ENCODE peak calls at places on chromosome 10, in eight cellular contexts. D, R, S, U, H, O, K and N are unnamed samples.

GRCh38 chr10:1360011-1360580 is 303.9 kb downstream of the WDR37 start:
- DNase-seq in H (no peak), K (no peak), S (no peak), O (no peak), R (no peak), U (peak; percentile 77), D (no peak), N (peak; percentile 5)

GRCh38 chr10:29142516-29143314 is 146.2 kb upstream of the LYZL1 start:
- DNase-seq in R (no peak), O (no peak), D (no peak), S (no peak), H (no peak), U (no peak), K (no peak), N (peak; percentile 56)

GRCh38 chr10:59434463-59435326 is 72.3 kb upstream of the FAM13C start:
- DNase-seq in R (no peak), H (no peak), D (no peak), K (no peak), U (no peak), S (no peak), O (no peak), N (no peak)

GRCh38 chr10:113895018-113895417 is 40.6 kb downstream of the NHLRC2 start:
- DNase-seq in H (no peak), O (no peak), R (no peak), K (no peak), S (no peak), D (no peak), U (no peak), N (no peak)

GRCh38 chr10:21860718-21861117 is 142.8 kb downstream of the DNAJC1 start:
- DNase-seq in H (no peak), K (no peak), S (no peak), O (no peak), D (peak; percentile 9), R (no peak), U (no peak), N (no peak)

GRCh38 chr10:63614371-63614891 is 93.2 kb downstream of the REEP3 start:
- DNase-seq in D (no peak), R (no peak), S (no peak), K (no peak), U (no peak), H (no peak), O (no peak), N (peak; percentile 3)

GRCh38 chr10:131561897-131562296 is 250.4 kb upstream of the TCERG1L start:
- DNase-seq in S (no peak), K (no peak), O (no peak), R (no peak), D (no peak), H (no peak), U (no peak), N (no peak)

GRCh38 chr10:86536294-86536861 is 14.8 kb upstream of the WAPL start:
- DNase-seq in K (no peak), S (no peak), U (no peak), H (no peak), R (no peak), D (no peak), O (no peak), N (peak; percentile 36)

GRCh38 chr10:124267231-124267885 is 151.4 kb downstream of the OAT start:
- DNase-seq in D (no peak), H (no peak), U (no peak), O (no peak), K (no peak), S (no peak), R (no peak), N (no peak)

GRCh38 chr10:89516149-89516832 is 19.1 kb downstream of the SLC16A12 start:
- DNase-seq in K (peak; percentile 37), O (no peak), D (no peak), H (peak; percentile 90), R (peak; percentile 69), S (no peak), U (no peak), N (peak; percentile 48)

GRCh38 chr10:127919418-127920191 is 12.7 kb downstream of the PTPRE start:
- DNase-seq in D (peak; percentile 93), R (no peak), S (no peak), O (no peak), H (no peak), U (no peak), K (no peak), N (no peak)

GRCh38 chr10:91702586-91703088 is 69.8 kb upstream of the PPP1R3C start:
- DNase-seq in U (no peak), H (no peak), R (no peak), O (no peak), S (no peak), K (no peak), D (no peak), N (no peak)

GRCh38 chr10:230758-231157 is 95.5 kb downstream of the ZMYND11 start:
- DNase-seq in D (peak; percentile 37), H (no peak), K (no peak), R (no peak), U (no peak), S (peak; percentile 8), O (no peak), N (peak; percentile 31)

GRCh38 chr10:31646519-31646918 is 282.1 kb downstream of the ARHGAP12 start:
- DNase-seq in R (no peak), S (no peak), O (no peak), U (no peak), H (no peak), D (no peak), K (no peak), N (no peak)

GRCh38 chr10:128930422-128930821 is 536.6 kb upstream of the MGMT start:
- DNase-seq in S (no peak), K (no peak), U (no peak), O (no peak), R (no peak), D (no peak), H (no peak), N (no peak)

GRCh38 chr10:3791974-3792633 is 7.1 kb upstream of the KLF6 start:
- DNase-seq in U (no peak), K (no peak), H (no peak), D (no peak), O (no peak), S (no peak), R (no peak), N (no peak)

DNA sequence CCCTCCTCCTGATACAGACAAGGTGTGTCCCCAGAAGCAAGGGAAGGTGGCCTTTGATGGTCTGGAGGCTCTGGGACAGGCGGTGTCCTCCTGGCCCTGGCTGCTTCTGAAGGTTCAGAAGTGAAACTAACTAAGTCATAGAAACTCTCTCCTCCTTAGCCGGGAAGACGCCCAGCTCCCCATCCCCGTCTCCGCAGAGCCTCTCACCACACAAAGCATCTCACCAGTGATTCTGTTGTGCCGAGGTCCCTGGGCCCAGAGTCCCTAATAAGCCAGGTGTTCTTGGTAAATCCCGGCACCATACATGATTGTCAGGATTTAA is 9.4 kb downstream of the HKDC1 start:
- DNase-seq in O (no peak), D (no peak), H (no peak), S (no peak), R (no peak), U (no peak), K (no peak), N (peak; percentile 20)
- TF ChIP-seq POLR2A in O (no peak), D (no peak), H (no peak), S (no peak), R (no peak), U (no peak), K (no peak), N (no peak)

GRCh38 chr10:43395571-43396060 is 13.4 kb downstream of the HNRNPF start:
- DNase-seq in U (no peak), K (peak; percentile 37), H (no peak), O (no peak), D (no peak), R (peak; percentile 51), S (no peak), N (peak; percentile 78)

GRCh38 chr10:43394868-43395267 is 14.1 kb downstream of the HNRNPF start:
- DNase-seq in O (no peak), U (peak; percentile 61), H (no peak), S (no peak), R (no peak), K (no peak), D (no peak), N (no peak)

GRCh38 chr10:43396928-43397624 is 11.9 kb downstream of the HNRNPF start:
- DNase-seq in O (peak; percentile 89), S (peak; percentile 76), H (peak; percentile 94), D (peak; percentile 95), R (peak; percentile 83), K (peak; percentile 96), U (peak; percentile 96), N (peak; percentile 90)

GRCh38 chr10:43393606-43394360 is 15.2 kb downstream of the HNRNPF start:
- DNase-seq in S (no peak), K (peak; percentile 1), O (no peak), H (no peak), D (peak; percentile 54), R (no peak), U (peak; percentile 34), N (no peak)

DNA sequence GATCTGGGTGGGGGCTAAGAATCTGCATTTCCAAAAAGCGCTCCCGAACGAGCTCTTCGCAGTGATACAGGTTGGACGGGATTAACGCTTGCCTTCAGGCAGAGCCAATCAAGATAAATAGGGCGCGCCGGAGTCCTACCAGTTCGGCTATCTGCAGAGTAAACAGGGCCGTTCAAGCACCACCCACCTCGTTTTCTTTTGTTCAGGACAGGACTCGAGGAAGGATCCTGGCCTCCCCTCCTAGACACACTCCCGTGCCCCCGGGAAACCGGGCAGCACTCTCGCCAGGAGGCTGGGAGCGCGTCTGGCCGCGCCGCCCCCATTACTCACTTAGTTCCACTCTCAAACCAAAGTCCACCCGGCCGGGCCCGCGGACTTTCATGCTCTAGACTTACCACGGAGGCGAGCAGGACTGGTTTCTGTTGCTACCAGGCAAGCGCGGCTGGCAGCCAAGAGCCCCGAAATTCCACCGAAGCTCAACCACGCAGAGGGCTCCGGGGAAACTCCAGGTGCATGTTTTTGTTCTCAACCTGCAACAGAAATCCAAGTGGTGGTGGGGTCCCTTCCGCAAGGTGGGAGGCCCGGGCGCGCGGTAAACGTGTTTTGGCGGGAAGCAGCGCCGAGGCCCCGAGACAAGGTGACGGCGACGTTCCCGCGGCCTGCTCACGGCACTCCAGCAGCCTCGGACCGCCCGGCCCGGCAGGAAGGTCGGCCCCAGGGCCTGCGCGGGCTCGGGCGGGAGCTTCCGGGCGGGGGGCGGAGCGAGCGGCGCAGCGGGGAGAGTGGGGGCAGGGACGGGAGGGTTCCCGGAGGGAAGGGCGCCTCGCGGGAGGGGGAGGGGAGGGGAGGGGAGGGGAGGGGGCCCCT is 12.7 kb downstream of the HNRNPF start:
- DNase-seq in U (peak; percentile 87), D (peak; percentile 87), H (peak; percentile 81), R (peak; percentile 88), O (peak; percentile 86), S (no peak), K (peak; percentile 79), N (peak; percentile 88)
- TF ChIP-seq POLR2A in U (no peak), D (peak; percentile 29), H (no peak), R (no peak), O (peak; percentile 40), S (no peak), K (no peak), N (peak; percentile 52)

GRCh38 chr10:102669206-102670064 is 25.2 kb downstream of the TRIM8 start:
- DNase-seq in S (peak; percentile 35), R (peak; percentile 36), U (no peak), D (no peak), H (peak; percentile 94), O (no peak), K (peak; percentile 60), N (peak; percentile 31)
- TF ChIP-seq POLR2A in S (no peak), R (no peak), U (no peak), D (no peak), H (peak; percentile 80), O (no peak), K (no peak), N (no peak)

DNA sequence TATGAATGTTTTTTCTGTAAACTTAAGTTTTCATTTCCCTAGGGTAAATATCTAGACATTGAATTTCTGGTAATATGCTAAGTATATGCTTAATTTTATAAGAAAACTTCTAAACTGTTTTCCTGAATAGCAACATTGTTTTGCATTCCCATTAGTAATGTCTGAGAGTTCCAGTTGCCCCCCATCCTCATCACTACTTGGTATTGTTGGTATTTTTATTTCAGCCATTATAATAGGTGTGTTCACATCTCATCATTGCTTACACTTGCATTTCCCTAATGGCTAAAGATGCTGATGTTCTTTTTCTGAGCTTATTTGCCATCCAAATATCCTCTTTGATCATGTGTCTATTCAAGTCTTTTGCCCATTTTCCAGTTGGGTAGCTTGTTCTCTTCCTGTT is 269.6 kb downstream of the KCNMA1 start:
- DNase-seq in R (no peak), H (no peak), K (no peak), S (no peak), D (no peak), O (no peak), U (no peak), N (no peak)
- TF ChIP-seq POLR2A in R (no peak), H (no peak), K (no peak), S (no peak), D (no peak), O (no peak), U (no peak), N (no peak)